ENCODE peak calls at places on chromosome 10, in seven cellular contexts. One of them, this sample, is unnamed.

GRCh38 chr10:89032141-89032814 is 41.7 kb downstream of the FAS start:
- DNase-seq in CD8-positive, alpha-beta T cell: no peak
- DNase-seq in right lobe of liver: no peak
- DNase-seq in A549: peak; percentile 31
- DNase-seq in esophagus squamous epithelium: no peak
- DNase-seq in transverse colon: no peak
- DNase-seq in SJCRH30: no peak
- DNase-seq in this sample: no peak

GRCh38 chr10:21517134-21517982 is 8.1 kb downstream of the SKIDA1 start:
- DNase-seq in esophagus squamous epithelium: no peak
- DNase-seq in CD8-positive, alpha-beta T cell: no peak
- DNase-seq in SJCRH30: peak; percentile 69
- DNase-seq in transverse colon: no peak
- DNase-seq in A549: peak; percentile 56
- DNase-seq in right lobe of liver: peak; percentile 83
- DNase-seq in this sample: peak; percentile 78

GRCh38 chr10:127882801-127883459 is 9.8 kb downstream of the CLRN3 start:
- DNase-seq in A549: no peak
- DNase-seq in right lobe of liver: no peak
- DNase-seq in CD8-positive, alpha-beta T cell: no peak
- DNase-seq in SJCRH30: no peak
- DNase-seq in esophagus squamous epithelium: no peak
- DNase-seq in transverse colon: no peak
- DNase-seq in this sample: no peak

GRCh38 chr10:43086321-43086942 is 9.6 kb downstream of the RET start:
- DNase-seq in right lobe of liver: peak; percentile 57
- DNase-seq in SJCRH30: no peak
- DNase-seq in transverse colon: no peak
- DNase-seq in CD8-positive, alpha-beta T cell: no peak
- DNase-seq in A549: no peak
- DNase-seq in esophagus squamous epithelium: no peak
- DNase-seq in this sample: no peak

GRCh38 chr10:61068471-61068870 is 124.5 kb upstream of the RHOBTB1 start:
- DNase-seq in A549: no peak
- DNase-seq in SJCRH30: no peak
- DNase-seq in esophagus squamous epithelium: no peak
- DNase-seq in CD8-positive, alpha-beta T cell: no peak
- DNase-seq in transverse colon: no peak
- DNase-seq in right lobe of liver: no peak
- DNase-seq in this sample: no peak

GRCh38 chr10:26612151-26612915 is 85.2 kb upstream of the PDSS1 start:
- DNase-seq in CD8-positive, alpha-beta T cell: no peak
- DNase-seq in SJCRH30: no peak
- DNase-seq in right lobe of liver: no peak
- DNase-seq in transverse colon: peak; percentile 45
- DNase-seq in esophagus squamous epithelium: no peak
- DNase-seq in A549: no peak
- DNase-seq in this sample: no peak

GRCh38 chr10:71009031-71009605 is 120.8 kb upstream of the PCBD1 start:
- DNase-seq in right lobe of liver: no peak
- DNase-seq in SJCRH30: no peak
- DNase-seq in A549: no peak
- DNase-seq in transverse colon: no peak
- DNase-seq in esophagus squamous epithelium: no peak
- DNase-seq in CD8-positive, alpha-beta T cell: no peak
- DNase-seq in this sample: no peak

GRCh38 chr10:93993782-93994668 is at the start of gene PLCE1:
- DNase-seq in CD8-positive, alpha-beta T cell: no peak
- DNase-seq in A549: peak; percentile 71
- DNase-seq in SJCRH30: peak; percentile 48
- DNase-seq in right lobe of liver: peak; percentile 50
- DNase-seq in esophagus squamous epithelium: no peak
- DNase-seq in transverse colon: peak; percentile 73
- DNase-seq in this sample: peak; percentile 75

GRCh38 chr10:33150146-33150545 is 184.3 kb downstream of the NRP1 start:
- DNase-seq in SJCRH30: no peak
- DNase-seq in A549: no peak
- DNase-seq in esophagus squamous epithelium: no peak
- DNase-seq in right lobe of liver: no peak
- DNase-seq in transverse colon: no peak
- DNase-seq in CD8-positive, alpha-beta T cell: no peak
- DNase-seq in this sample: no peak

GRCh38 chr10:33150904-33151303 is 183.6 kb downstream of the NRP1 start:
- DNase-seq in SJCRH30: no peak
- DNase-seq in right lobe of liver: no peak
- DNase-seq in esophagus squamous epithelium: no peak
- DNase-seq in CD8-positive, alpha-beta T cell: no peak
- DNase-seq in A549: no peak
- DNase-seq in transverse colon: no peak
- DNase-seq in this sample: no peak

GRCh38 chr10:33152146-33152545 is 182.3 kb downstream of the NRP1 start:
- DNase-seq in CD8-positive, alpha-beta T cell: no peak
- DNase-seq in SJCRH30: no peak
- DNase-seq in transverse colon: no peak
- DNase-seq in right lobe of liver: no peak
- DNase-seq in A549: no peak
- DNase-seq in esophagus squamous epithelium: no peak
- DNase-seq in this sample: no peak

GRCh38 chr10:33152750-33153149 is 181.7 kb downstream of the NRP1 start:
- DNase-seq in CD8-positive, alpha-beta T cell: no peak
- DNase-seq in esophagus squamous epithelium: no peak
- DNase-seq in SJCRH30: no peak
- DNase-seq in A549: no peak
- DNase-seq in transverse colon: no peak
- DNase-seq in right lobe of liver: no peak
- DNase-seq in this sample: no peak

DNA sequence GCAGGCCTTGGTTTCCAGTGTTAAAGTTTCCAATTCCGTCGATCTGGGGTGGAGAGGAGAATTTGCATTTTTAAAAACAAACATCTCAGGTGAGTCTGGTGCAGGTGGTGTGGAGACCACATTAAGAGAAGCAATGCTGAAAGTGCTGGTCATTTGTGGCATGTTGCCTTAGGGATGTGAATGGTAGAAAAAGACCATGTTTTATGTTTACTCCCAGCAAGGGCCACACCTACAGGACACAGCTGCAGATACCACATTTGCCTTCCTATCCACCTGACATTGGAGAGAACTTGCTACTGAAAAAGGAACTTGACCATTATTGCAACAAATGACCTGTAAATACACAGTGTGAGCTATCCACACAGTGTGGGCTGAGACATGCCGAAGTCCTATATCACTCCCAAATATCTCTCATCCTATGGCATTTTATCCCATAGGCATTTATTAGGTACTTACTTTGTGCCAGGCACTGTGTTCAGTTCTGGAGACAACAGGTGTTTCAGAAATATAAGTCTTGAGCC is 183.1 kb downstream of the NRP1 start:
- DNase-seq in CD8-positive, alpha-beta T cell: no peak
- DNase-seq in transverse colon: no peak
- DNase-seq in right lobe of liver: no peak
- DNase-seq in esophagus squamous epithelium: no peak
- DNase-seq in SJCRH30: no peak
- DNase-seq in A549: no peak
- DNase-seq in this sample: no peak
- H3K4me3 ChIP-seq in CD8-positive, alpha-beta T cell: no peak overlapping the region
- H3K4me3 ChIP-seq in transverse colon: no peak overlapping the region
- H3K4me3 ChIP-seq in right lobe of liver: no peak overlapping the region
- H3K4me3 ChIP-seq in esophagus squamous epithelium: no peak overlapping the region
- H3K4me3 ChIP-seq in SJCRH30: no peak overlapping the region
- H3K4me3 ChIP-seq in A549: no peak overlapping the region
- H3K4me3 ChIP-seq in this sample: no peak overlapping the region

GRCh38 chr10:7697304-7697822 is 5.8 kb upstream of the ITIH2 start:
- DNase-seq in SJCRH30: no peak
- DNase-seq in right lobe of liver: no peak
- DNase-seq in esophagus squamous epithelium: no peak
- DNase-seq in transverse colon: no peak
- DNase-seq in A549: no peak
- DNase-seq in CD8-positive, alpha-beta T cell: no peak
- DNase-seq in this sample: no peak
- H3K4me1 ChIP-seq in SJCRH30: no peaks in the 10 kb centered on the region
- H3K4me1 ChIP-seq in right lobe of liver: peaks cover 52% of the 10 kb centered on the region
- H3K4me1 ChIP-seq in esophagus squamous epithelium: no peaks in the 10 kb centered on the region
- H3K4me1 ChIP-seq in transverse colon: no peaks in the 10 kb centered on the region
- H3K4me1 ChIP-seq in A549: peaks cover 16% of the 10 kb centered on the region
- H3K4me1 ChIP-seq in CD8-positive, alpha-beta T cell: no peaks in the 10 kb centered on the region
- H3K4me1 ChIP-seq in this sample: peaks cover 7% of the 10 kb centered on the region

DNA sequence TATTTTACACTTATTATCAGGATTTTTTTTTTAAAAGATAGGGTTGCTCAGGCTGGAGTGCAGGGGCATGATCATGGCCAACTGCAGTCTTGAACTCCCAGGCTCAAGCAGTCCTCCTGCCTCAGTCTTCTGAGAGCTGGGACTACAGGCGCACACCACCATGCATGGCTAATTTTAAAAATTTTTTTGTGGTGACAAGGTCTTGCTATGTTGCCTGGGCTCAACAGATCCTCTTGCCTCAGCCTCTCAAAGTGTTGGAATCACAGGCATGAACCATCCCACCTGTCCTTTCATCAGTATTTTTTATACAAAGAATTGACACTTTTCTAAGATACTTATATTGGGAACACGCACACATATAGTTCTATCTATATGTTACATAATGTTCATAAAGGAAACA is 99.3 kb downstream of the PIP4K2A start:
- DNase-seq in SJCRH30: no peak
- DNase-seq in CD8-positive, alpha-beta T cell: no peak
- DNase-seq in esophagus squamous epithelium: no peak
- DNase-seq in right lobe of liver: no peak
- DNase-seq in A549: no peak
- DNase-seq in transverse colon: no peak
- DNase-seq in this sample: no peak
- H3K4me3 ChIP-seq in SJCRH30: no peak overlapping the region
- H3K4me3 ChIP-seq in CD8-positive, alpha-beta T cell: no peak overlapping the region
- H3K4me3 ChIP-seq in esophagus squamous epithelium: no peak overlapping the region
- H3K4me3 ChIP-seq in right lobe of liver: no peak overlapping the region
- H3K4me3 ChIP-seq in A549: no peak overlapping the region
- H3K4me3 ChIP-seq in transverse colon: no peak overlapping the region
- H3K4me3 ChIP-seq in this sample: no peak overlapping the region

DNA sequence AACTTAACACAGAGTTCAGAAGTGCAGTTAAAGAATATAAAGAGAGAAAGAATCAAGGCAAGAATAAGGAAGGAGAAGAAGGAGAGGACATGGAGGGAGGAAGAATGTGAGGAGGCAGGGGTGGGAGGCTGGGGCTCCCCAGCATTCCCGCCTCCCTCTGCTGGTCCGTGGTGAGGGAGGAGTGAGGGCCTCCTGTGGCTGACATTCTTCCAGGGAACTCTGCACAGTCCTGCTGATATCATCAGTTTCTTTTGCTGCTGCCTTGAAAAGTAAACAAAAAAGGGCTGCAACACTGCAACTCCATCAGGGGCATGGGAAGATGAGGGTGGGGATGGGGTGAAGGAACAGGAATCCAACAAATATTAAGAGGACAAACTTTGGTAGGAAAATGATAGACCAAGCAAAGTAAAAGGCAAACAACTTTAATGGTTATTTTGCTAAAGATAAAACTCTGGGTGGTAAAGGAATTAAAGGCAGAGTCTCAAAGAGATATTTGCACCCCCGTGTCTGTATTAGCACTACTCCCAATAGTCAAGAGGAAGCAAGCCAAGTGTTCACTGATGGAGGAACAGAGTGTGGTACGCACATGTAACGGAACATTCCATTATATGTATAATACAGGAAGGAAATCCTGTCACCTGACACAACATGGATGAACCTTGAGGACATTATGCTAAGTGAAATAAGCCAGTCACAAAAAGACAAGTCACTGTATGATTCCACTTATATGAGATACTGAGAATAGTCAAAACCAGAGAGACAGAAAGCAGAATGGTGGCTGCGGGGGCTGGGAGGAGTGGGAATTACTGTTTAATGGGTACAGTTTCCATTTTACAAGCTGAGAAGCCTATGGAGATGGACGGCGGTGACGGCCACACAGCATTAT is 8.0 kb upstream of the SPOCK2 start:
- DNase-seq in transverse colon: no peak
- DNase-seq in right lobe of liver: peak; percentile 71
- DNase-seq in SJCRH30: no peak
- DNase-seq in esophagus squamous epithelium: no peak
- DNase-seq in A549: no peak
- DNase-seq in CD8-positive, alpha-beta T cell: no peak
- DNase-seq in this sample: no peak
- H3K4me1 ChIP-seq in transverse colon: peaks cover 21% of the 10 kb centered on the region
- H3K4me1 ChIP-seq in right lobe of liver: peaks cover 47% of the 10 kb centered on the region
- H3K4me1 ChIP-seq in SJCRH30: peaks cover 11% of the 10 kb centered on the region
- H3K4me1 ChIP-seq in esophagus squamous epithelium: no peaks in the 10 kb centered on the region
- H3K4me1 ChIP-seq in A549: peaks cover 57% of the 10 kb centered on the region
- H3K4me1 ChIP-seq in CD8-positive, alpha-beta T cell: peaks cover 4% of the 10 kb centered on the region
- H3K4me1 ChIP-seq in this sample: no peaks in the 10 kb centered on the region